ENCODE peak calls at places on chromosomes 7 and 10, in four cellular contexts. K is cardiac muscle cell, O is cardiac fibroblast, B is MM.1S. M is an unnamed sample.

GRCh38 chr7:29140873-29141468 is 5.4 kb downstream of the CPVL start:
- DNase-seq in K (no peak), O (no peak), B (no peak), M (no peak)

GRCh38 chr10:91864744-91865143 is 44.5 kb downstream of the FGFBP3 start:
- DNase-seq in K (no peak), O (no peak), B (no peak), M (no peak)

GRCh38 chr10:125068406-125068805 is 92.0 kb downstream of the CTBP2 start:
- DNase-seq in K (no peak), O (no peak), B (no peak), M (no peak)

GRCh38 chr10:102540023-102540422 is 36.3 kb downstream of the SUFU start:
- DNase-seq in K (no peak), O (peak; percentile 42), B (no peak), M (peak; percentile 35)

GRCh38 chr10:112821042-112821441 is 129.0 kb upstream of the TCF7L2 start:
- DNase-seq in K (no peak), O (no peak), B (no peak), M (no peak)

GRCh38 chr10:91271886-91272285 is 51.4 kb downstream of the PCGF5 start:
- DNase-seq in K (no peak), O (no peak), B (no peak), M (no peak)

GRCh38 chr10:48767752-48768450 is 83.2 kb downstream of the WDFY4 start:
- DNase-seq in K (no peak), O (no peak), B (no peak), M (no peak)

GRCh38 chr7:240887-241421 is 48.6 kb downstream of the FAM20C start:
- DNase-seq in K (no peak), O (no peak), B (no peak), M (no peak)

GRCh38 chr10:43230101-43230908 is 36.6 kb downstream of the RASGEF1A start:
- DNase-seq in K (no peak), O (no peak), B (no peak), M (no peak)

GRCh38 chr10:11397980-11398580 is 213.4 kb downstream of the USP6NL start:
- DNase-seq in K (no peak), O (peak; percentile 31), B (no peak), M (no peak)

GRCh38 chr7:43584200-43584586 is 1.3 kb downstream of the STK17A start:
- DNase-seq in K (peak; percentile 9), O (peak; percentile 77), B (peak; percentile 43), M (no peak)

GRCh38 chr7:104982308-104982755 is 31.7 kb upstream of the KMT2E start:
- DNase-seq in K (no peak), O (peak; percentile 42), B (peak; percentile 45), M (no peak)

GRCh38 chr7:118758582-118758981 is 534.1 kb downstream of the ANKRD7 start:
- DNase-seq in K (no peak), O (no peak), B (no peak), M (no peak)

GRCh38 chr7:136134503-136134902 is 157.3 kb upstream of the MTPN start:
- DNase-seq in K (no peak), O (no peak), B (no peak), M (no peak)

GRCh38 chr7:87413951-87414381 is 61.5 kb downstream of the ABCB4 start:
- DNase-seq in K (peak; percentile 42), O (no peak), B (no peak), M (no peak)

GRCh38 chr7:13057462-13058200 is 370.2 kb downstream of the ARL4A start:
- DNase-seq in K (no peak), O (peak; percentile 57), B (peak; percentile 41), M (peak; percentile 20)

GRCh38 chr7:113890326-113891030 is 28.3 kb downstream of the PPP1R3A start:
- DNase-seq in K (no peak), O (no peak), B (no peak), M (no peak)

GRCh38 chr10:133316732-133317131 is 8.0 kb downstream of the ZNF511 start:
- DNase-seq in K (no peak), O (no peak), B (no peak), M (no peak)

GRCh38 chr10:33612116-33612515 is 277.6 kb upstream of the NRP1 start:
- DNase-seq in K (no peak), O (peak; percentile 32), B (no peak), M (no peak)

GRCh38 chr7:134941185-134941900 is 45.0 kb upstream of the AGBL3 start:
- DNase-seq in K (no peak), O (peak; percentile 85), B (no peak), M (no peak)

GRCh38 chr10:98748298-98748697 is 301.6 kb upstream of the HPS1 start:
- DNase-seq in K (peak; percentile 64), O (peak; percentile 28), B (peak; percentile 66), M (peak; percentile 23)
- TF ChIP-seq CTCF in K (peak; percentile 32), O (peak; percentile 8), B (peak; percentile 56), M (no peak)

GRCh38 chr10:8052970-8053445 is 1.5 kb upstream of the GATA3 start:
- DNase-seq in K (no peak), O (no peak), B (no peak), M (peak; percentile 8)
- TF ChIP-seq CTCF in K (no peak), O (no peak), B (peak; percentile 28), M (no peak)

GRCh38 chr7:157565981-157566630 is 229.3 kb downstream of the DNAJB6 start:
- DNase-seq in K (no peak), O (no peak), B (no peak), M (no peak)
- TF ChIP-seq CTCF in K (no peak), O (no peak), B (no peak), M (no peak)

GRCh38 chr10:117449636-117450035 is 74.4 kb upstream of the PDZD8 start:
- DNase-seq in K (no peak), O (no peak), B (no peak), M (no peak)
- TF ChIP-seq CTCF in K (peak; percentile 26), O (peak; percentile 14), B (peak; percentile 4), M (no peak)

DNA sequence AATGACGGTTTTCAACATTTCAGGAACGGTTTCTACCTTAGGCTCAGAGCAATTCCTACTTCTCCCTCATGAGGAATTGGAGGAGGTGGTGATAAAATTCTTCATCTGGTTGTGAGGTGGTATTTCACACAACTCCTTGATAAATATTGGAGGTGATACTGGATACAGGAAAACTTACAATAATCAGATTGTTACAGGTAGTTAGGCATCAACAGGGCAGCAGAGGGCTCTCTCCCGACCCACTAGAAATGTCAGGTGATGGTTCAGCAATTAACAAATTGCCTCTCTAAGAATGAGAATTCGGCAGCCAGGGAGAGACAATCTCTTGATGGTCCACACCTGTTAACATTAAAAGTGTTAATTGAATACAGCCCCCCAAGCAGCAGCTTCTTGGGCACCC is 22.6 kb downstream of the ZNF786 start:
- DNase-seq in K (no peak), O (no peak), B (no peak), M (no peak)
- TF ChIP-seq CTCF in K (no peak), O (no peak), B (peak; percentile 33), M (peak; percentile 7)

GRCh38 chr7:77466455-77466854 is 50.3 kb upstream of the GSAP start:
- DNase-seq in K (no peak), O (no peak), B (no peak), M (no peak)

GRCh38 chr7:77473240-77474005 is 57.3 kb upstream of the GSAP start:
- DNase-seq in K (no peak), O (no peak), B (no peak), M (no peak)

GRCh38 chr7:77474756-77475155 is 58.6 kb upstream of the GSAP start:
- DNase-seq in K (no peak), O (no peak), B (no peak), M (no peak)

GRCh38 chr7:77467453-77467852 is 51.3 kb upstream of the GSAP start:
- DNase-seq in K (no peak), O (no peak), B (no peak), M (no peak)

DNA sequence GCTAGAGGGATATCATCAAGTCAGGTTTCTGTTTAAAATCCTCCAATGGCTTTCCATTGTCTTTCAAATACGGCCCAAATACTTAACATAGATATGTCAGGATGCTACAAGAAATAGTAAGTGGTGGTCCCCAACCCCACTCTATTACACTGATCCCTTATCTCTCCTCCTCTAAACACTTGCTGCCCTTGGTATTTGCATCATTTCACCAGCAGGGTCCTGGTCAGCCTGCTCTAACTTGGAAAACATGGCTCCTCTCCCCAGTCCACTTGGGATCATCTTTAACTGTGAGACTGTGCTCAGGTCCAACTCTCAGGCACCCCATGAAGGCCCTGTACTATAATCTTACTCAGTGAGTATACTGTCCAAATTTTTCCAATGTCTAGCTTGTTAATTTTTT is 53.8 kb upstream of the GSAP start:
- DNase-seq in K (no peak), O (no peak), B (no peak), M (no peak)
- TF ChIP-seq CTCF in K (no peak), O (no peak), B (no peak), M (no peak)

DNA sequence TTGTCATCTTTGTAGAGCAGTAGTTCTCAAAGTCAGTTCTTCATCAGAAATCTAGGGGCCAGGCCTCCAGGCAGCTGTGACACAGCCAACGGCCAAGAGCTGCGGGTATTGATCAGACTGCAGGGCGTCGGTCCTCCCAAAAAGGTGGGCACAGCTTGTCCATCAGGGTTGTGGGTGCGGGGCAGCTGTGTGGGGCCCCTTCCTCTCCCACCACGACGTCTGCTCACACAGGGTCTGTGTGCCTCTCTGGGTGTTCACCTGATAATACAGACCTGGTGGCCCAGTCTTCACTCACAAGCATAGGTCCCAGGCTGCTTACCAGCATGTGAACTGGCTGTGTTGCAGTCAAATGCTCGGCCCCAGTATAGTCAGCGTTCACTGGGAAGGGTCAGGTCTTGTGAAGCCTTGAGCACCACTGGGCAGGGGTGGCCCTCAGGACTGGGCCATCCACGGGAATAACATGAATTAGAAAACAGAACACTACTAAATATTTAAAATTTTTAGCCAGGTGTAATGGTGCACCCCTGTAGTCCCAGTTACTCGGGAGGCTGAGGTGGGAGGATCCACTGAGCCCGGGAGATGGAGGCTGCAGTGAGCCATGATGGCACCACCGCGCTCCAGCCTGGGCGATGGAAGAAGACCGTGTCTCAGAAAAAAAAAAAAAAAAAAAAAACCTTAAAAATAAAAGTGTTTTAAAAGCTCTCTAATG is 102.8 kb upstream of the DIP2C start:
- DNase-seq in K (no peak), O (no peak), B (no peak), M (no peak)
- TF ChIP-seq CTCF in K (no peak), O (no peak), B (no peak), M (no peak)

DNA sequence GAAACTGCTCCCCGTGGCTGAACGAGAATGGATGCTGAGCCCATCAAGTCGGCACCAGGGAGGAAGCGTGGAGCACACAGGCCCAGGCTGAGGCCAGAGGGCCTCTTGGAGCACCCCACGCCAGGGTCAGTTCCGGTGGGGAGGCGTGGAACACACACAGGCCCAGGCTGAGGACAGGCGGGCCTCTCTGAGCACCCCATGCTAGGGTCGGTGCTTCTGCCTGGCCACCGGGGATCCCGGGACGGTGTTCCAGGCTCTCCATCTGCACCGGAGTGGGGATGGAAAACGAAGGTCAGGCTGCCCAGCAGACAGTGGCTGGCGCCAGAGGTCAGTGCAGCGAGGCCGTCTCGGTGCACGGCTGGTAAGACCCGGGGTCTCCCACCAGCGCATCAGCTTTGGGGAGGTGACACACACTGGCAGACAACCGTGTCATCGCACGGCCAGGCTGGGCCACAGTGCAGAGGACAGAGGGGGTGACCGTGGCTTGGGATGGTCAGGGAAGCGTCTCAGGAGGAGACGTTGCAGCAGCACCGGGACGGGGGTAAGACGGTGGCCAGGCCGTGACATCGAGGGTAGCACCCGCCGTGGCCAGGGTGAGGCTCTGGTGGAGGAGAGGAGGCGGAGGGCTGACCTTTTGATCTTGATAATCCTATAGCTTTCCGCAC is 203.9 kb downstream of the ELFN1 start:
- DNase-seq in K (no peak), O (no peak), B (no peak), M (no peak)
- TF ChIP-seq CTCF in K (no peak), O (no peak), B (no peak), M (no peak)

GRCh38 chr10:26728957-26729356 is 31.5 kb downstream of the PDSS1 start:
- DNase-seq in K (no peak), O (no peak), B (no peak), M (no peak)
- TF ChIP-seq CTCF in K (no peak), O (peak; percentile 6), B (peak; percentile 13), M (no peak)

M was measured in GM20000.